ENCODE peak calls at places on chromosome 13, in six cellular contexts. R is adrenal gland, D is heart right ventricle, V is lower leg skin, H is Peyer's patch, U is esophagus muscularis mucosa. N is an unnamed sample.

GRCh38 chr13:19069684-19070397 is 111.8 kb downstream of the TUBA3C start:
- DNase-seq in R (no peak), D (no peak), H (no peak), U (peak), V (peak), N (no peak)

GRCh38 chr13:33682020-33682564 is 135.9 kb upstream of the RFC3 start:
- DNase-seq in D (no peak), R (no peak), H (no peak), V (no peak), U (no peak), N (no peak)

GRCh38 chr13:74136089-74136658 is 2.0 kb upstream of the KLF12 start:
- DNase-seq in V (no peak), D (peak), U (peak), H (peak), R (no peak), N (peak)

GRCh38 chr13:84445776-84446175 is 563.5 kb upstream of the SLITRK1 start:
- DNase-seq in R (no peak), V (no peak), D (no peak), U (no peak), H (no peak), N (no peak)

GRCh38 chr13:89163081-89163480 is 1491.9 kb downstream of the SLITRK5 start:
- DNase-seq in H (no peak), R (no peak), V (no peak), D (no peak), U (no peak), N (no peak)

GRCh38 chr13:86563308-86563707 is 764.1 kb upstream of the SLITRK6 start:
- DNase-seq in D (no peak), U (no peak), R (no peak), V (no peak), H (no peak), N (no peak)

GRCh38 chr13:93248627-93249047 is 22.0 kb downstream of the GPC6 start:
- DNase-seq in U (no peak), V (no peak), R (no peak), H (no peak), D (no peak), N (peak)

GRCh38 chr13:91358384-91358776 is 10.9 kb downstream of the MIR17HG start:
- DNase-seq in R (no peak), H (no peak), D (no peak), V (no peak), U (no peak), N (no peak)

GRCh38 chr13:37646531-37646930 is 48.0 kb upstream of the POSTN start:
- DNase-seq in R (no peak), U (no peak), D (no peak), V (no peak), H (no peak), N (no peak)

GRCh38 chr13:49669735-49670309 is 21.5 kb downstream of the EBPL start:
- DNase-seq in H (no peak), D (peak), R (peak), U (no peak), V (no peak), N (peak)

GRCh38 chr13:29877456-29878096 is 27.2 kb upstream of the UBL3 start:
- DNase-seq in H (no peak), V (no peak), U (no peak), R (no peak), D (no peak), N (no peak)

GRCh38 chr13:108263961-108264360 is 5.6 kb upstream of the TNFSF13B start:
- DNase-seq in R (no peak), U (no peak), D (no peak), H (no peak), V (no peak), N (no peak)

GRCh38 chr13:35712907-35713685 is 236.6 kb upstream of the MAB21L1 start:
- DNase-seq in D (no peak), U (no peak), R (no peak), H (no peak), V (no peak), N (no peak)

GRCh38 chr13:110714798-110715394 is 1.4 kb downstream of the ING1 start:
- DNase-seq in D (peak), V (peak), U (no peak), H (peak), R (peak), N (peak)

GRCh38 chr13:36438594-36439483 is 6.5 kb downstream of the CCNA1 start:
- DNase-seq in U (no peak), R (no peak), V (no peak), D (no peak), H (no peak), N (no peak)

GRCh38 chr13:51921790-51922740 is 60.3 kb downstream of the CCDC70 start:
- DNase-seq in V (peak), H (no peak), D (no peak), U (no peak), R (no peak), N (no peak)

GRCh38 chr13:36298535-36299068 is 988 bp upstream of the CCDC169 start:
- DNase-seq in D (no peak), V (no peak), R (no peak), U (no peak), H (no peak), N (no peak)

GRCh38 chr13:85538957-85539356 is 260.3 kb downstream of the SLITRK6 start:
- DNase-seq in U (no peak), D (no peak), H (no peak), R (no peak), V (no peak), N (no peak)

GRCh38 chr13:61685683-61686013 is 270.0 kb upstream of the PCDH20 start:
- DNase-seq in U (no peak), V (no peak), D (no peak), H (no peak), R (no peak), N (peak)

GRCh38 chr13:80341098-80341701 is at the start of gene SPRY2:
- DNase-seq in U (peak), R (peak), H (peak), D (peak), V (peak), N (peak)

GRCh38 chr13:28741080-28741479 is 22.3 kb upstream of the SLC46A3 start:
- DNase-seq in U (no peak), R (peak), D (no peak), H (no peak), V (no peak), N (no peak)

GRCh38 chr13:40479196-40479845 is 187.1 kb downstream of the FOXO1 start:
- DNase-seq in R (no peak), D (no peak), U (no peak), V (peak), H (no peak), N (no peak)

GRCh38 chr13:96771501-96772367 is 222.5 kb downstream of the OXGR1 start:
- DNase-seq in R (no peak), H (no peak), D (no peak), V (no peak), U (no peak), N (no peak)

GRCh38 chr13:94168784-94169512 is 310.5 kb downstream of the DCT start:
- DNase-seq in H (no peak), D (no peak), R (no peak), V (no peak), U (no peak), N (no peak)

GRCh38 chr13:97194473-97194872 is 27.7 kb upstream of the MBNL2 start:
- DNase-seq in D (no peak), H (no peak), R (no peak), V (no peak), U (no peak), N (no peak)

GRCh38 chr13:30898070-30898469 is 8.0 kb upstream of the MEDAG start:
- DNase-seq in D (no peak), H (no peak), R (no peak), V (no peak), U (no peak), N (no peak)

GRCh38 chr13:20136781-20137703 is 23.8 kb downstream of the GJA3 start:
- DNase-seq in D (peak), V (no peak), H (no peak), R (no peak), U (no peak), N (peak)

GRCh38 chr13:33204130-33204927 is 81.2 kb downstream of the STARD13 start:
- DNase-seq in U (peak), D (peak), R (peak), H (no peak), V (peak), N (no peak)

DNA sequence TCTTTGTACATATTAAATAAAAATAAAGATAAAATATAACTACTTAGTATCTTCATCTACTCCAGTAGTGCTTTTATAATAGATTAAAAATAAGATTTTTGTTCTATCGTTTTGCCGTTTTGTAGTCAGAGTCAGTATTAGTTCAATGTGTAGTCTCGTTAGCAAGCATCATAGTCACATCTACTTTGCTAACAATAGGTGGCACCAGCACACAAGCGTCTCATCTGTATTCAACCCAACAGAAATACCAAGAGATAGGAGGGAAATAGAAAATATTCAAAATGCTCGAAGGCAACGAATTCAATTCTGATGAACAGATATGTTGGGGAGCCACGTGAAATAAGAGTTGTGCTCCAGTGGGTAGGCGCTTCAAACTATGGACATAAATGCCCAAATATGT is 21.4 kb upstream of the MICU2 start:
- DNase-seq in H (no peak), V (no peak), U (no peak), R (peak), D (no peak), N (no peak)
- TF ChIP-seq CTCF in H (peak), V (no peak), U (no peak), R (peak), D (peak), N (no peak)

GRCh38 chr13:44976196-44976595 is 13.1 kb downstream of the NUFIP1 start:
- DNase-seq in D (no peak), V (no peak), R (no peak), H (no peak), U (no peak), N (no peak)

GRCh38 chr13:44974056-44974798 is 15.0 kb downstream of the NUFIP1 start:
- DNase-seq in R (peak), D (no peak), V (no peak), H (no peak), U (no peak), N (no peak)

GRCh38 chr13:44972956-44973581 is 16.2 kb downstream of the NUFIP1 start:
- DNase-seq in U (no peak), R (no peak), D (no peak), H (no peak), V (no peak), N (no peak)

GRCh38 chr13:44976949-44977583 is 12.2 kb downstream of the NUFIP1 start:
- DNase-seq in U (no peak), V (no peak), H (no peak), R (no peak), D (no peak), N (no peak)

DNA sequence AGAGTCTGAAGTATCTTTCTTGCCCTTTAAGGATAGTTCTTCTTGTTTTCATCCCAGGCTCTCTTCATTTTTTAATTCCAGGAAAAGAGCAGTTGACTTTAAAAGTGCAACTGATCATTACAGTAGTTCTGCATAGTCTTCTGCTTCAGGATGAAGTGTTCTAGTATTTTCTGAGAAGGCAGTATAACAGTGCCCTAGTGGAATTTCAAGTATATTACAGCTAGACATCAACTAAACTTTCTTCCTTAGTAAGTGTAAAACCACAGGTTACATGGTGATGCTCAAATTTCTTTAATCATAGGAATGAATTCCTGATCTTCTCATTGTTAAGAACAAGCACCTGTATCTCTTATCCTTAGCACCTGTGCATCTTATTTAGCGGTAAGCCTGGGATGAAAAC is 10.9 kb downstream of the NUFIP1 start:
- DNase-seq in D (no peak), R (no peak), V (no peak), U (no peak), H (no peak), N (no peak)
- TF ChIP-seq CTCF in D (no peak), R (no peak), V (no peak), U (no peak), H (no peak), N (peak)

GRCh38 chr13:39362652-39363390 is 240.2 kb downstream of the LHFPL6 start:
- DNase-seq in H (no peak), D (no peak), U (no peak), V (no peak), R (no peak), N (no peak)

GRCh38 chr13:39365879-39366278 is 237.1 kb downstream of the LHFPL6 start:
- DNase-seq in D (no peak), V (no peak), H (no peak), U (no peak), R (no peak), N (no peak)

GRCh38 chr13:39369161-39369890 is 233.7 kb downstream of the LHFPL6 start:
- DNase-seq in H (no peak), D (no peak), R (no peak), U (no peak), V (no peak), N (no peak)

GRCh38 chr13:39363393-39363792 is 239.6 kb downstream of the LHFPL6 start:
- DNase-seq in R (no peak), V (no peak), H (no peak), D (no peak), U (no peak), N (no peak)

GRCh38 chr13:39364797-39365468 is 238.1 kb downstream of the LHFPL6 start:
- DNase-seq in H (no peak), R (no peak), D (no peak), U (no peak), V (no peak), N (no peak)
- TF ChIP-seq CTCF in H (no peak), R (no peak), D (no peak), U (peak), V (no peak), N (no peak)

DNA sequence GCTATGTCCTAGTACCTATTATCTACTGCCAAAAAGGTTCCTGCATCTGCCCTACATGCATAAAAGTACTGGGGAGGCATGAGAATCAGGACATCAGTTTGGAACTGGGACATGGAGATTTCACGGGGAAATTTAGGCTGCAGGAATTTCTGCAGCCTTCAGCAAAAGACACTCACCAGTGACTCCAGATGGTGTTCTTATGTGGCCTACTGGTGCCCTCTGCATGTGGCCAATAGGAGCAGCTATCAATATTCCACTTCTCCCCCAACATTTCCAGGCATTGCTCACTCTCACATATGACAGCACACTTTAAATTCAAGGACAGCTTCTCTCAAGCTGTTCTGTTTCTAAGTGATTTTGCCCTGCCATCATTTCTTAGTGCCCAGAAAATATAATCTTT is 570.5 kb upstream of the ARGLU1 start:
- DNase-seq in D (no peak), U (no peak), V (no peak), H (no peak), R (no peak), N (no peak)
- TF ChIP-seq CTCF in D (no peak), U (no peak), V (no peak), H (no peak), R (no peak), N (no peak)

GRCh38 chr13:106520205-106521004 is 15.1 kb downstream of the EFNB2 start:
- DNase-seq in D (no peak), V (no peak), R (no peak), H (no peak), U (no peak), N (no peak)
- TF ChIP-seq CTCF in D (peak), V (no peak), R (no peak), H (no peak), U (peak), N (no peak)

GRCh38 chr13:98656223-98656622 is 79.3 kb upstream of the STK24 start:
- DNase-seq in D (no peak), V (peak), R (no peak), H (no peak), U (no peak), N (no peak)

GRCh38 chr13:98652721-98653470 is 76.0 kb upstream of the STK24 start:
- DNase-seq in V (peak), R (no peak), H (no peak), U (no peak), D (no peak), N (no peak)

GRCh38 chr13:98650376-98651107 is 73.6 kb upstream of the STK24 start:
- DNase-seq in H (no peak), R (no peak), D (no peak), U (no peak), V (peak), N (no peak)

GRCh38 chr13:98651716-98652115 is 74.8 kb upstream of the STK24 start:
- DNase-seq in D (no peak), V (peak), R (no peak), U (no peak), H (no peak), N (no peak)

DNA sequence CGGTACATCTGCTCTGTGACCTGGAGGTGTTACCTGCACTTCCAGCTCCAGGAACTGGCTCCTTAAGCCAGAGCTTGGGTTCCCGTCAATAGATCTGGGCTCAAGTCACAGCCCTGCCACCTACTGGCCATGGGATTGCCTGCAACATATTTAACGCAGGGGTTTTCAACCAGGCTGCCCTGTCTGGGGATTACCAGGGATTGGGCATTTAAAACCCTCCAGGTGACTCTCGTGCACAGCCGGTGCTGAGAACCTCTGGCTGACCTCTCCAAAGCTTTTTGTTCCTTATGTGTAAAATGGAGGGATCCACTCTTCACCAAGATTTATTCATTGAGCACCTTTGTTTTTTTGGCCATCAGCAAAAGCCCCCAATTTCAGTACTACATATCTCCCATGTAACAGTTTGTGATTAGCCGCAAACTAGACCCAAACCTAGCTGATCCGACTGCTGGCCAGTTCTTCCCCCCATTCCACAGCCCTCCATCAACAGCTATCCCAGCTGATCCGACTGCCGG is 76.6 kb upstream of the STK24 start:
- DNase-seq in R (peak), H (peak), U (no peak), V (peak), D (peak), N (peak)
- TF ChIP-seq CTCF in R (peak), H (peak), U (peak), V (no peak), D (peak), N (peak)

DNA sequence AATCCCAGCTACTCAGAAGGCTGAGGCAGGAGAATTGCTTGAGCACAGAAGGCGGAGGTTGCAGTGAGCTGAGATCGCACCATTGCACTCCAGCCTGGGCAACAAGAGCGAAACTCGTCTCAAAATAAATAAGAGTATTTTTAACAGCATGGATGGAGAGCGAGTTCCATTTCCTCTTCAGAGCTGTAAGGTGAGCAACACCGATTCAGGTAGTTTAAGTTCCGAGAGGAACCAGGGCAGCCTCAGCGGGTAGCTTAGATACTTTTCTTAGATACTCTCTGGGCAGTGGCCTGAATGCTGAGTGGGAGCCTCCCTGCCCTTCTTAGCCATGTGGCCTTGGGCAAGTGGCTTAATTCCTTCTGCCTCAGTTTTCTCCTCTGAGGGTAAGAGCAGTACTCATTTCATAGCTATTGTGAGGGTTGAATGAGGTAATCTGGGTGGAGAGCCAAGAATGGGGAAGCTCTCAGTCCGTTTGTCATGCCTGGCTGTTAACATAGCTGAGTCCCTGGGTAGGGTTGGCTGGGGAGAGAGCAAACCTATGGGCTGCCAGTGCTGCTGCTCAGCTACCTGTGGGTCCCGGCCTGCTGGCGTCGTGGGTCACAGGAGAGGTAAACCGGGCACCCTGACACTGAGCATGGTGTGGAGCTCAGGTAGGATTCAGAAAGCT is 4.1 kb downstream of the ATP11A start:
- DNase-seq in D (no peak), U (no peak), R (peak), V (peak), H (no peak), N (no peak)
- TF ChIP-seq CTCF in D (no peak), U (no peak), R (no peak), V (no peak), H (no peak), N (no peak)

DNA sequence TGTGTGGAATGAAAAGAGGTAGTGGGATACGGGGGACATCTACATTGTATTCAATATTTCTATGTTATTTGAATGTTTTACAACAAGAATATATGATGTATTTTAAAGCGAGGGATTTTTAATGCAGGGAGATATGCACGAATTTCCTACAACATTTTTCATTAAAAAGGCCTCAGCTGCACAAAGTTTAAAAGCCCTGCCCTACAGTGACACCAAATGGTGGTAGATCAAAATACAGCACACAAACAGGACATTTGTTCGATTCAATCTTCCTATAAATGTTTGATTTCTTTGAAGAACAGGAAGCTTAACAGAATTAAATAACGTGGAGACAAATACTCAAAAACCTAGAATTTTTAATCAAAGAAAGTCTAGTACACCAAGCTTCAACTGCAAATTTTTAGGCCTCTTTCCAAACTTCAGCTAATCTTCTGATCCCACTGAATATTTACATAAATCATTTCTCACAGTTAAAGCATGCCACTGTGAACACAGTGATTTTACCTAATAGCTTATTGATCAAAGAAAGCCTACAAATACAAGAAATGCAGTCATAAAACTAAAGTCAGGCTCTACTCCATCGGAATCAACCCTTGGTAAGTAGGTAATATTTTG is 257.2 kb downstream of the DIAPH3 start:
- DNase-seq in H (no peak), R (no peak), V (no peak), D (no peak), U (no peak), N (no peak)
- TF ChIP-seq CTCF in H (peak), R (peak), V (no peak), D (peak), U (peak), N (peak)

N was measured in endothelial cell.